ENCODE peak calls at places on chromosome 4, in five cellular contexts. B is GM12891; U is activated T-cell treated with anti-CD3 and anti-CD28 coated beads, Interleukin-2, amount 50 U/mL, for 48 hours; R is MV-4-11; F is left cardiac atrium. H is an unnamed sample.

GRCh38 chr4:8495803-8496202 is 55.2 kb downstream of the TRMT44 start:
- DNase-seq in F (no peak), U (no peak), B (no peak), R (no peak), H (no peak)

GRCh38 chr4:73414936-73415271 is 10.8 kb downstream of the ALB start:
- DNase-seq in U (no peak), R (no peak), B (no peak), F (no peak), H (no peak)

GRCh38 chr4:152039085-152039484 is 278.3 kb upstream of the GATB start:
- DNase-seq in F (no peak), U (no peak), B (no peak), R (no peak), H (no peak)

GRCh38 chr4:70709551-70710080 is 12.1 kb upstream of the RUFY3 start:
- DNase-seq in U (no peak), R (no peak), B (no peak), F (no peak), H (no peak)

GRCh38 chr4:1347410-1347864 is 429 bp downstream of the UVSSA start:
- DNase-seq in F (peak; percentile 87), B (peak; percentile 76), U (peak; percentile 76), R (peak; percentile 46), H (peak; percentile 81)

GRCh38 chr4:6328526-6328925 is 58.9 kb downstream of the WFS1 start:
- DNase-seq in U (no peak), R (no peak), F (no peak), B (no peak), H (no peak)

GRCh38 chr4:121408-122084 is 2.8 kb upstream of the ZNF718 start:
- DNase-seq in R (peak; percentile 93), U (no peak), F (no peak), B (no peak), H (no peak)

GRCh38 chr4:112036881-112037280 is 108.4 kb upstream of the FAM241A start:
- DNase-seq in B (no peak), F (no peak), R (no peak), U (no peak), H (no peak)

GRCh38 chr4:48756689-48757220 is 23.3 kb downstream of the FRYL start:
- DNase-seq in R (no peak), F (no peak), U (no peak), B (no peak), H (no peak)

GRCh38 chr4:132101526-132101925 is 1047.6 kb upstream of the PCDH10 start:
- DNase-seq in B (no peak), R (no peak), F (no peak), U (no peak), H (no peak)

GRCh38 chr4:89438102-89438831 is 130.7 kb upstream of the GPRIN3 start:
- DNase-seq in U (peak; percentile 68), B (peak; percentile 12), F (peak; percentile 24), R (peak; percentile 75), H (peak; percentile 89)

GRCh38 chr4:153113061-153113837 is 91.0 kb upstream of the TRIM2 start:
- DNase-seq in B (no peak), R (no peak), U (peak; percentile 42), F (no peak), H (peak; percentile 24)

GRCh38 chr4:145218251-145218650 is 37.9 kb upstream of the OTUD4 start:
- DNase-seq in B (peak; percentile 7), R (no peak), U (no peak), F (no peak), H (no peak)

GRCh38 chr4:24922416-24922815 is 9.6 kb upstream of the CCDC149 start:
- DNase-seq in F (no peak), R (no peak), B (no peak), U (no peak), H (no peak)

GRCh38 chr4:117134386-117134785 is 49.0 kb upstream of the TRAM1L1 start:
- DNase-seq in R (peak; percentile 49), U (no peak), F (no peak), B (no peak), H (peak; percentile 87)